ENCODE peak calls at places on chromosomes 11 and 22, in eight cellular contexts. C, P, G, Q, V, E, I and R are unnamed samples.
A peak's percentile ranks its signal among the peaks of the same experiment; 100 is the strongest.

GRCh38 chr11:17603056-17603825 is 56.2 kb downstream of the OTOG start:
- DNase-seq in C (no peak), P (no peak), G (no peak), Q (peak; percentile 90), V (no peak), E (no peak), I (no peak), R (no peak)

GRCh38 chr11:128226106-128226716 is 361.1 kb downstream of the ETS1 start:
- DNase-seq in C (no peak), P (no peak), G (no peak), Q (no peak), V (no peak), E (no peak), I (no peak), R (no peak)

GRCh38 chr11:60972182-60973030 is 926 bp downstream of the CD6 start:
- DNase-seq in C (no peak), P (no peak), G (peak; percentile 54), Q (no peak), V (no peak), E (no peak), I (no peak), R (no peak)

GRCh38 chr11:35214792-35215193 is 75.8 kb downstream of the CD44 start:
- DNase-seq in C (peak; percentile 86), P (peak; percentile 81), G (peak; percentile 25), Q (no peak), V (no peak), E (no peak), I (peak; percentile 99), R (peak; percentile 95)

GRCh38 chr11:44862546-44863101 is 88.1 kb downstream of the TP53I11 start:
- DNase-seq in C (no peak), P (no peak), G (no peak), Q (no peak), V (no peak), E (no peak), I (no peak), R (no peak)

GRCh38 chr11:102539567-102539966 is 9.0 kb upstream of the MMP7 start:
- DNase-seq in C (no peak), P (no peak), G (no peak), Q (no peak), V (no peak), E (no peak), I (no peak), R (no peak)

GRCh38 chr11:124896071-124896750 is 1.5 kb downstream of the ROBO4 start:
- DNase-seq in C (no peak), P (no peak), G (no peak), Q (no peak), V (peak; percentile 3), E (no peak), I (no peak), R (no peak)

GRCh38 chr11:124725719-124726105 is 14.0 kb upstream of the NRGN start:
- DNase-seq in C (peak; percentile 34), P (no peak), G (no peak), Q (no peak), V (no peak), E (no peak), I (peak; percentile 36), R (peak; percentile 54)

GRCh38 chr11:61413496-61413895 is 16.3 kb downstream of the CPSF7 start:
- DNase-seq in C (no peak), P (no peak), G (no peak), Q (no peak), V (no peak), E (no peak), I (no peak), R (peak; percentile 80)

GRCh38 chr11:117836077-117836960 is 11.8 kb upstream of the FXYD2 start:
- DNase-seq in C (no peak), P (no peak), G (no peak), Q (no peak), V (no peak), E (no peak), I (no peak), R (no peak)

GRCh38 chr11:124570160-124570559 is 363 bp downstream of the OR8A1 start:
- DNase-seq in C (no peak), P (no peak), G (no peak), Q (no peak), V (no peak), E (no peak), I (no peak), R (no peak)

GRCh38 chr11:46972821-46973220 is 36.3 kb downstream of the CSTPP1 start:
- DNase-seq in C (no peak), P (no peak), G (no peak), Q (no peak), V (no peak), E (no peak), I (no peak), R (no peak)

GRCh38 chr22:25806579-25806978 is 64.6 kb downstream of the MYO18B start:
- DNase-seq in C (no peak), P (no peak), G (no peak), Q (no peak), V (no peak), E (no peak), I (no peak), R (no peak)

GRCh38 chr11:42524534-42525227 is 787.1 kb upstream of the API5 start:
- DNase-seq in C (peak; percentile 12), P (peak; percentile 82), G (no peak), Q (no peak), V (peak; percentile 65), E (no peak), I (peak; percentile 48), R (peak; percentile 54)

GRCh38 chr11:96151501-96151900 is 191.5 kb downstream of the MAML2 start:
- DNase-seq in C (no peak), P (no peak), G (no peak), Q (no peak), V (no peak), E (no peak), I (no peak), R (no peak)

GRCh38 chr11:34613015-34613414 is 7.9 kb upstream of the EHF start:
- DNase-seq in C (no peak), P (no peak), G (no peak), Q (no peak), V (no peak), E (no peak), I (no peak), R (no peak)

GRCh38 chr11:130282111-130282510 is 32.6 kb downstream of the ZBTB44 start:
- DNase-seq in C (no peak), P (no peak), G (no peak), Q (no peak), V (no peak), E (no peak), I (no peak), R (no peak)

GRCh38 chr11:47099213-47099917 is 77.3 kb downstream of the ARFGAP2 start:
- DNase-seq in C (no peak), P (no peak), G (no peak), Q (no peak), V (no peak), E (no peak), I (no peak), R (peak; percentile 45)

GRCh38 chr11:65452806-65453490 is 30.4 kb downstream of the NEAT1 start:
- DNase-seq in C (peak; percentile 87), P (no peak), G (no peak), Q (no peak), V (no peak), E (peak; percentile 66), I (peak; percentile 68), R (peak; percentile 95)

GRCh38 chr11:33040127-33040861 is 922 bp downstream of the TCP11L1 start:
- DNase-seq in C (peak; percentile 32), P (peak; percentile 22), G (no peak), Q (no peak), V (no peak), E (no peak), I (peak; percentile 35), R (peak; percentile 40)

GRCh38 chr11:60777572-60777971 is 7.6 kb upstream of the MS4A10 start:
- DNase-seq in C (peak; percentile 50), P (no peak), G (no peak), Q (no peak), V (no peak), E (no peak), I (peak; percentile 84), R (peak; percentile 77)

GRCh38 chr11:114399903-114400221 is 449 bp downstream of the C11orf71 start:
- DNase-seq in C (no peak), P (peak; percentile 92), G (no peak), Q (peak; percentile 92), V (peak; percentile 55), E (no peak), I (peak; percentile 74), R (no peak)

GRCh38 chr22:38981005-38981658 is 1.0 kb upstream of the APOBEC3B start:
- DNase-seq in C (peak; percentile 8), P (peak; percentile 76), G (no peak), Q (no peak), V (no peak), E (peak; percentile 48), I (no peak), R (peak; percentile 27)
- TF ChIP-seq CTCF in C (peak; percentile 30), P (peak; percentile 67), G (no peak), Q (no peak), V (no peak), E (no peak), I (no peak), R (peak; percentile 43)

DNA sequence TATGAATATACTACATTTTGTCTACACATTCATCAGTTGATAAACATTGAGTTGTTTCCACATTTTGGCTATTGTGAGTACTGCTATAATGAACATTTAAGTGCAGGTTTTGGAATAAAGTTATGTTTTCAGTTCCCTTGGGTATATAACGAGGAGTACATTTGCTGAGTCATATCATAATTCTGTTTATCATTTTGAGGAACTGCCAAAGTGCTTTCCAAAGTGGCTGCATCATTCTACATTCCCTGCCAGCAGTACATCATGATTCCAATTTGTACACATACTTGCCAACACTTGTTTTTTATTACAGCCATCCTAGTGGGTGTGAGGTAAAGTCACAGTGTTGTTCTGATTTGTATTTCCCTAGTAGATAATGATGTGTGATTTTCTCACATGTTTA is 1458.6 kb upstream of the TENM4 start:
- DNase-seq in C (peak; percentile 87), P (no peak), G (no peak), Q (no peak), V (no peak), E (no peak), I (peak; percentile 61), R (peak; percentile 89)
- H3K4me3 ChIP-seq in C (no peak overlapping the region), P (no peak overlapping the region), G (no peak overlapping the region), Q (no peak overlapping the region), V (no peak overlapping the region), E (no peak overlapping the region), I (no peak overlapping the region), R (no peak overlapping the region)

GRCh38 chr11:120239713-120240640 is at the start of gene POU2F3:
- DNase-seq in C (no peak), P (peak; percentile 70), G (no peak), Q (no peak), V (no peak), E (peak; percentile 34), I (no peak), R (no peak)
- TF ChIP-seq CTCF in C (peak; percentile 14), P (peak; percentile 63), G (no peak), Q (no peak), V (no peak), E (no peak), I (peak; percentile 37), R (peak; percentile 7)

DNA sequence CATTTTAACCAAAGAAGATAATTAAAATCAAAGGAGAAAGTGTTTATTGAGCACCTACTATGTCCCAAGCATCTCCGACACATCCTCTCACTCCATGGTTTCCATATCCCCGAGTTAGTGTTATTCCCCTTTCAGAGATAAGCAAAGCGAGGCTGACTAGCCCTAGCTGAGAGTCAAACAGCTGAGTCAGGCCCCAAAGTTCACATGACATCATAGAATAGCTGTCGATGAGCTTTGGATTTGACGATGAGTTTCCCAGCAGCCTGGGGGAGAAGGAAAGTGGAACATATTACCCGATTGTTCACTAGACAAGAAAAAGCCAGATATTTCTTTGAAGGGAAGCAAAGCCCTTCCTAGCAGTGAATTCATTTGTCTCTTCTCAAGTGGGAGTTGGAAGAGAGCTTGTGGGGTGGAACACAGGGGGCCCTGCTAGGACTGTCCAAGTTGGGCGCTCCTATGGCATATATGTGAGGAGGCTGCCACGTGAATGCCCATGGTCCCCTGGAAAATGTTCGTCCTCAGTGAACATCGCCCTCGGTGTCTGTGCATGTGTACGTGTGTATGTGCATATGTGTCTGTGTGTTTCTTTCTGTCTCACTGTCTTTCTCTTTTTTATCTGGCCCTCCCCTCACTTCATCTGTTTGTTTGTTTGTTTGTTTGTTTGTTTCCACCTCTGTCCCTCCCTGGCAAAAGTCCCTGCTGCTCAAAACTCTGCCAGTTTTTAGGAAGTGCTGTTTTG is 493 bp upstream of the CYTH4 start:
- DNase-seq in C (no peak), P (no peak), G (no peak), Q (no peak), V (no peak), E (no peak), I (no peak), R (no peak)
- H3K4me3 ChIP-seq in C (no peak overlapping the region), P (no peak overlapping the region), G (peak overlapping the region; percentile 98), Q (peak overlapping the region; percentile 54), V (peak overlapping the region; percentile 43), E (no peak overlapping the region), I (no peak overlapping the region), R (no peak overlapping the region)